ENCODE peak calls at places on chromosomes 16 and 17, in five cellular contexts. P is A549, F is HepG2, K is K562, J is GM12878. W is an unnamed sample.

GRCh38 chr16:83806721-83807120 is 1.1 kb upstream of the HSBP1 start:
- DNase-seq in P (no peak), F (no peak), K (no peak), J (no peak), W (no peak)

GRCh38 chr17:81651692-81652091 is 4.7 kb downstream of the PDE6G start:
- DNase-seq in P (peak; percentile 92), F (peak; percentile 59), K (no peak), J (no peak), W (no peak)

GRCh38 chr16:83928341-83929055 is 24.5 kb upstream of the OSGIN1 start:
- DNase-seq in P (no peak), F (peak; percentile 75), K (no peak), J (no peak), W (no peak)

GRCh38 chr17:42895185-42895555 is 5.4 kb upstream of the G6PC1 start:
- DNase-seq in P (peak; percentile 86), F (no peak), K (no peak), J (no peak), W (peak; percentile 8)

GRCh38 chr17:35192708-35193107 is 1.5 kb downstream of the SLC35G3 start:
- DNase-seq in P (no peak), F (no peak), K (no peak), J (no peak), W (no peak)

GRCh38 chr17:61981323-61981722 is 53.5 kb upstream of the INTS2 start:
- DNase-seq in P (no peak), F (no peak), K (no peak), J (no peak), W (no peak)

GRCh38 chr17:7367918-7368596 is 12.8 kb upstream of the TNK1 start:
- DNase-seq in P (no peak), F (no peak), K (no peak), J (no peak), W (no peak)

GRCh38 chr17:55417411-55418268 is 4.0 kb downstream of the MMD start:
- DNase-seq in P (no peak), F (no peak), K (no peak), J (no peak), W (no peak)

GRCh38 chr17:83082899-83083367 is 3.5 kb downstream of the METRNL start:
- DNase-seq in P (no peak), F (no peak), K (no peak), J (no peak), W (no peak)
- TF ChIP-seq REST in P (no peak), F (no peak), K (no peak), J (no peak), W (no peak)

GRCh38 chr17:38511126-38512108 is 83.2 kb downstream of the ARHGAP23 start:
- DNase-seq in P (no peak), F (no peak), K (no peak), J (no peak), W (no peak)

GRCh38 chr17:38509772-38510423 is 81.6 kb downstream of the ARHGAP23 start:
- DNase-seq in P (no peak), F (no peak), K (peak; percentile 55), J (no peak), W (no peak)

GRCh38 chr17:38512473-38513058 is 84.3 kb downstream of the ARHGAP23 start:
- DNase-seq in P (no peak), F (no peak), K (no peak), J (no peak), W (no peak)

GRCh38 chr17:38509008-38509771 is 80.9 kb downstream of the ARHGAP23 start:
- DNase-seq in P (peak; percentile 97), F (peak; percentile 84), K (peak; percentile 91), J (no peak), W (peak; percentile 65)

DNA sequence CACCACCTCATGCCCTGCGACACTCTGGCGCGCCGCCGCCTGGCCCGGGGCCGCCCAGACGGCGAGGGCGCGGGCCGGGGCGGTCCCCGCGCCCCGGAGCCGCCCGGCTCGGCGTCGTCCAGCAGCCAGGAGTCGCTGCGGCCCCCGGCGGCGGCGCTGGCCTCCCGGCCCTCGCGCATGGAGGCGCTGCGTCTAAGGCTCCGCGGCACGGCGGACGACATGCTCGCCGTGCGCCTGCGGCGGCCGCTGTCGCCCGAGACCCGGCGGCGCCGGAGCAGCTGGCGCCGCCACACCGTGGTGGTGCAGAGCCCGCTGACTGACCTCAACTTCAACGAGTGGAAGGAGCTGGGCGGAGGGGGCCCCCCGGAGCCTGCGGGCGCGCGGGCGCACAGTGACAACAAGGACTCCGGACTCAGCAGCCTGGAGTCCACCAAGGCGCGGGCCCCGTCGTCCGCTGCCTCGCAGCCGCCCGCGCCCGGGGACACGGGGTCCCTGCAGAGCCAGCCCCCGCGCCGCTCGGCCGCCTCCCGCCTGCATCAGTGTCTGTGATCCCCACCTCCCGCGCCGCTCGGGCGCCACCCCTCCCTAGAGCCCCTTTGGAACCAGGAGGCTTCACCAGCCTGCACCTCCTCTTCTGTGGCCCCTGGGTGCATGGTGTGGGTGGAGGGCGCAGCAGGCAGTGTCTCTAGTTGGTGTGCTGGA is 82.3 kb downstream of the ARHGAP23 start:
- DNase-seq in P (no peak), F (peak; percentile 39), K (peak; percentile 79), J (no peak), W (no peak)
- TF ChIP-seq CTCF in P (no peak), F (peak; percentile 36), K (no peak), J (no peak), W (no peak)

GRCh38 chr16:1066584-1067172 is 5.9 kb upstream of the SSTR5 start:
- DNase-seq in P (no peak), F (no peak), K (no peak), J (no peak), W (no peak)

GRCh38 chr16:1067629-1068028 is 4.9 kb upstream of the SSTR5 start:
- DNase-seq in P (no peak), F (no peak), K (no peak), J (no peak), W (no peak)

GRCh38 chr16:1069154-1069553 is 3.4 kb upstream of the SSTR5 start:
- DNase-seq in P (no peak), F (no peak), K (peak; percentile 43), J (no peak), W (no peak)

GRCh38 chr16:1070084-1070987 is 2.2 kb upstream of the SSTR5 start:
- DNase-seq in P (no peak), F (no peak), K (no peak), J (no peak), W (no peak)

DNA sequence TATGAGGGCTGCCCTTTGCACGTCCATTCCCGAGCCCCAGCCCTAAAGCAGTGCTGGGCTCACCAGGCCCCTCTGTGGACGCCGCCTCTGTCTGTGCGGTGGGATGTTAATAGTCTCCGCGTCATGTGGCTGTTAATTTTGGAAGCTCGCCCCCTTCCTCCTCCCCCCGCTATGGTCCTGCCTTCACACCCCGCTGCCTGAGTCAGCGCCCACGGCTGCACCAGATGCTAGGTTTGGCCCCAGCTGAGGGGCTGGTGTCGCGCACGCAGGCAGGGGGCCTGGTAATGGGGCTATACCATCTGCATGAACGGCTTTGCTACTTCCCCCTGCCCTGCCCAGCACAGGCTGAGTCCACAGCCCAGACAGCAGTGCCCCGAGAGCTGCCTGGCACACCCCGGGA is 4.1 kb upstream of the SSTR5 start:
- DNase-seq in P (no peak), F (no peak), K (no peak), J (no peak), W (no peak)
- TF ChIP-seq POLR2A in P (no peak), F (no peak), K (no peak), J (no peak), W (no peak)

DNA sequence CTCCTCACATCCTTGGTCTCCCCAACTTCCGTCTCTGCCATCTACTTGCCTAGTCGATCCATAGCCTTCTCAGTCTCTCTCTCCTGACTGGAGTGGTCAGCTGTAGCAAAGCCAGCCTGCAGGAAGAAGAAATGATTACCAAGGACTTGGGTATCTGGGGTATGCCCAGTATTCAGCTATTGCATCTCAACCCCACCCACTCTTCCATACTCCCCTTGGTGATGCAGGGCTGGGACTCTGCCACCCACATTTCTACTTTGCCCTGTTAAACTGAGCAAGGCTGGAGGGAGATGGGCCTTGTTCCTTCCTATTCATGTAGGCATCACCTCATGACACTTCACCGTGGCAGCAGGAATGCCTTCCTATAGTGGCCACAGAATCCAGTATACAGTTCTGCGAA is 2.3 kb downstream of the COPRS start:
- DNase-seq in P (no peak), F (no peak), K (no peak), J (no peak), W (no peak)
- TF ChIP-seq REST in P (no peak), F (no peak), K (no peak), J (no peak), W (no peak)